ENCODE peak calls at places on chromosomes 13 and 19, in six cellular contexts. D is colonic mucosa, M is skeletal muscle cell, H is GM06990, L is small intestine, C is astrocyte of the cerebellum. P is an unnamed sample.

GRCh38 chr19:55831846-55832245 is at the start of gene NLRP11:
- DNase-seq in H (no peak), D (no peak), M (no peak), L (no peak), C (no peak), P (no peak)

GRCh38 chr13:43044720-43045301 is 21.4 kb downstream of the DNAJC15 start:
- DNase-seq in D (no peak), M (no peak), L (peak), C (no peak), H (no peak), P (no peak)

GRCh38 chr13:27168086-27168485 is 3.5 kb downstream of the USP12 start:
- DNase-seq in L (no peak), C (no peak), H (no peak), D (no peak), M (no peak), P (no peak)

GRCh38 chr13:102197193-102197592 is 204.7 kb downstream of the FGF14 start:
- DNase-seq in M (no peak), D (no peak), C (no peak), L (no peak), H (no peak), P (no peak)

GRCh38 chr13:29577135-29578051 is 18.1 kb downstream of the SLC7A1 start:
- DNase-seq in H (no peak), M (no peak), D (no peak), C (no peak), L (no peak), P (no peak)

GRCh38 chr13:51292000-51292550 is 47.4 kb upstream of the SERPINE3 start:
- DNase-seq in M (no peak), C (peak), D (no peak), L (no peak), H (no peak), P (no peak)

GRCh38 chr19:32692727-32693061 is 1.1 kb downstream of the NUDT19 start:
- DNase-seq in D (no peak), H (no peak), L (no peak), C (no peak), M (no peak), P (no peak)

GRCh38 chr13:73292127-73292526 is 233.3 kb downstream of the KLF5 start:
- DNase-seq in H (no peak), C (no peak), M (no peak), L (no peak), D (no peak), P (no peak)

GRCh38 chr13:50845211-50845610 is 1.7 kb upstream of the DLEU7 start:
- DNase-seq in C (peak), D (no peak), L (no peak), H (no peak), M (peak), P (no peak)

GRCh38 chr19:41939861-41940442 is 11.7 kb upstream of the ERFL start:
- DNase-seq in M (no peak), D (no peak), H (peak), L (no peak), C (no peak), P (no peak)

GRCh38 chr19:12995596-12996541 is 594 bp downstream of the NFIX start:
- DNase-seq in D (peak), L (peak), H (no peak), C (no peak), M (no peak), P (no peak)

GRCh38 chr19:34288381-34288780 is 34.0 kb downstream of the GARRE1 start:
- DNase-seq in M (no peak), D (no peak), C (no peak), L (no peak), H (no peak), P (no peak)

GRCh38 chr19:37991176-37991835 is 84.3 kb downstream of the SIPA1L3 start:
- DNase-seq in L (no peak), D (no peak), H (no peak), C (no peak), M (no peak), P (no peak)
- H3K4me3 ChIP-seq in L (no peak), D (no peak), H (no peak), C (no peak), M (no peak), P (no peak)

GRCh38 chr19:52945652-52946321 is 16.9 kb downstream of the ZNF816 start:
- DNase-seq in L (no peak), C (no peak), H (no peak), D (no peak), M (no peak), P (no peak)
- H3K4me3 ChIP-seq in L (no peak), C (no peak), H (no peak), D (no peak), M (no peak), P (no peak)

DNA sequence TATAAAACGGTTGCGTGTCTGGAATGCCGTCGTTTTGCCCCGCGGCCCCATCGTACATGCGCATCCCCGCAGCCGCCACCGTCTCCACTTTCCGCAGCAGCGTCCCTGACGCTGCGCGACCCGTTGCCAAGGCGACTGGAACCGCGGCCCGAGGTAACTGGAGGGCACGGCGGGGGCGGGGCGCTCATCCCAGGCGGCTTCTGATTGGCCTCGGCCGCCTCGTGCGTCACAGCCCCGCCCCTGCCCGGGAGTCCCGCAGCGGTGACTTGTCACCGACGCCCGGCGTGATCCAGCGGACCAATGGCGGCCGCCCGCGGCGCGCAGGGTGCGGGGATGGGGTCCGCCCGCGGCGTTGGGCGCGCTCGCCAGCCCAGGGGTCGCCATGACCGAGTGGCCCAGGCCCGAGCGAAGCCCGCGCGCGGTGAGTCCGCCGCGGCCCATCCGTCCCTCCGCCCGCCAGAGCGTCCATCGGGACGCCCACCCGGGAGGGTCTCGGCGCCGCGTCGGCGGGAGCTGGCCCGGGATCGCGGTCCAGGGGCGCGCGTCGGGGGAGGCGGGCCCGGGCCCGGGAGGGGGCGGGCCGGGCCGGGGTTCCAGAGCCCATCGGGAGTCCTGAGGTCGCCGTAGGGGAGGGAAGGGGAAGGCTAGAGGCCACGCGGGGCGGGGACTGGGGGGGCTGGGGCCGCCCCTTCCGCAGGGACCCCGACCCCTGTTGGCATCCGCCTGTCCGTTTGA is at the start of gene ZSCAN1:
- DNase-seq in D (peak), L (no peak), H (no peak), C (no peak), M (peak), P (no peak)
- H3K4me3 ChIP-seq in D (no peak), L (peak), H (no peak), C (peak), M (peak), P (no peak)

DNA sequence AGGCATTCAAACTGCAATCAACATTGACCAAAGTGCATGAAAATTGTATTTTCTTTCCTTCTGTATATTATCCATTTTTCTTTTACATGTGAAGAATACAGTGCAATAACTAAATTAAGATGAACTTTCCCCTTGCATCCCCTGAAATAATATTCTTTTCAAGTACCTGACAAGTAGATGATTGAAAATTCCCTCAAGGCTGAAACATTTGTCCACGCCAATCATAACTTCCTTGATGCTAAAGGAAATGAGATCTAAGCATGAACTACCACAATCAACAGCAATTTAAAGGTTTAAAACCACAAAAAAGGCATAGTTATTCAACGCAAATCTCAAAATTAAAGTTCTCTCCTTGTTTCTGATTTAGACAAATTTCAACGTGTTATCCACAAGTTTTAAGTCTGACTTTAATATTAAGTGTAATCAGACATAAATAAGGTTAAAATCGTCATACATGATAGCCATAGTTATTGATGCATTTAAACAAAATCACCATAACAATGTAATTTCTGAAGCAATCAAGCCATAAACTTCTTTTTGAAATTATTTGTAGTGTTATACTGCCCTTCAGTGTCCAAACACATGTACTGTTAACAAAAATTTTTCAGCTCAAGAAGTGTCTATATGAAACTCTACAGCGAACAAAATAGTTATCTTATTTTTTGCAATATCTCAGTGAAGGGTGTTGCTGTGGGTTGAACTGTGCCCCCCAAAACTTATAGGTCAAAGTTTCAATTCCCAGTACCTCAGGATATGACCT is 169.5 kb downstream of the DCLK1 start:
- DNase-seq in D (no peak), H (no peak), L (no peak), C (no peak), M (no peak), P (no peak)
- H3K4me3 ChIP-seq in D (no peak), H (no peak), L (no peak), C (no peak), M (no peak), P (no peak)

P was measured in GM12864.